ENCODE peak calls at places on chromosomes 5 and 9, in six cellular contexts. F is nucleus accumbens, D is NCI-H446 treated with DMSO at 0.1 percent for 48 hours, K is OCI-LY7, C is neural crest cell, V is T-helper 2 cell. G is an unnamed sample.
A peak's percentile ranks its signal among the peaks of the same experiment; 100 is the strongest.

GRCh38 chr9:97462914-97463313 is 38.6 kb upstream of the TMOD1 start:
- DNase-seq in F (no peak), D (no peak), K (no peak), C (no peak), V (no peak), G (no peak)

GRCh38 chr5:84403773-84404172 is 19.1 kb upstream of the EDIL3 start:
- DNase-seq in F (no peak), D (no peak), K (no peak), C (no peak), V (no peak), G (no peak)

GRCh38 chr9:126528967-126529366 is 84.8 kb upstream of the LMX1B start:
- DNase-seq in F (no peak), D (no peak), K (no peak), C (no peak), V (no peak), G (no peak)

GRCh38 chr5:55633574-55634203 is 78.4 kb downstream of the SLC38A9 start:
- DNase-seq in F (no peak), D (no peak), K (no peak), C (no peak), V (no peak), G (no peak)

GRCh38 chr5:172939561-172939960 is 19.7 kb upstream of the RPL26L1 start:
- DNase-seq in F (peak; percentile 42), D (peak; percentile 35), K (no peak), C (peak; percentile 39), V (no peak), G (no peak)

GRCh38 chr9:125433461-125434001 is 171.9 kb downstream of the GAPVD1 start:
- DNase-seq in F (no peak), D (no peak), K (no peak), C (no peak), V (no peak), G (no peak)

GRCh38 chr9:85524531-85524930 is 217.2 kb downstream of the AGTPBP1 start:
- DNase-seq in F (no peak), D (no peak), K (no peak), C (no peak), V (no peak), G (no peak)

GRCh38 chr5:108171759-108172158 is 210.1 kb downstream of the FBXL17 start:
- DNase-seq in F (no peak), D (no peak), K (no peak), C (no peak), V (no peak), G (no peak)

GRCh38 chr5:127026166-127026565 is 4.2 kb downstream of the MARCHF3 start:
- DNase-seq in F (no peak), D (no peak), K (no peak), C (no peak), V (no peak), G (no peak)

GRCh38 chr5:136382071-136382470 is 16.7 kb upstream of the TRPC7 start:
- DNase-seq in F (no peak), D (no peak), K (no peak), C (no peak), V (no peak), G (no peak)

GRCh38 chr5:53934126-53934856 is 373.9 kb downstream of the NDUFS4 start:
- DNase-seq in F (no peak), D (no peak), K (no peak), C (no peak), V (no peak), G (no peak)

GRCh38 chr5:103472820-103473219 is 89.8 kb downstream of the NUDT12 start:
- DNase-seq in F (no peak), D (no peak), K (no peak), C (no peak), V (no peak), G (no peak)

GRCh38 chr5:86175224-86175623 is 442.5 kb upstream of the COX7C start:
- DNase-seq in F (no peak), D (no peak), K (no peak), C (no peak), V (no peak), G (no peak)

GRCh38 chr9:2576631-2577030 is 45.0 kb upstream of the VLDLR start:
- DNase-seq in F (no peak), D (no peak), K (no peak), C (no peak), V (no peak), G (no peak)

GRCh38 chr5:76401801-76402250 is 1.3 kb upstream of the IQGAP2 start:
- DNase-seq in F (no peak), D (no peak), K (peak; percentile 85), C (no peak), V (no peak), G (peak; percentile 16)

GRCh38 chr5:1666812-1667588 is 132.6 kb downstream of the MRPL36 start:
- DNase-seq in F (peak; percentile 68), D (no peak), K (peak; percentile 38), C (peak; percentile 95), V (no peak), G (peak; percentile 18)

GRCh38 chr5:119179857-119180641 is 109.2 kb downstream of the DMXL1 start:
- DNase-seq in F (no peak), D (no peak), K (no peak), C (no peak), V (no peak), G (no peak)